ENCODE peak calls at places on chromosomes 13 and 19, in four cellular contexts. A is activated naive CD4-positive, alpha-beta T cell; B is CD8-positive, alpha-beta memory T cell; I is astrocyte of the spinal cord. M is an unnamed sample.

GRCh38 chr19:47752440-47753211 is 7.3 kb downstream of the NOP53 start:
- DNase-seq in B (no peak), A (no peak), I (no peak), M (no peak)

GRCh38 chr19:11659612-11660011 is 62.3 kb downstream of the ZNF627 start:
- DNase-seq in A (no peak), I (peak), B (no peak), M (no peak)

GRCh38 chr19:7515471-7516226 is at the start of gene ZNF358:
- DNase-seq in I (peak), B (no peak), A (no peak), M (no peak)

GRCh38 chr13:81017525-81018152 is 676.7 kb upstream of the SPRY2 start:
- DNase-seq in A (no peak), B (peak), I (peak), M (peak)

GRCh38 chr19:48551437-48552302 is at the start of gene SULT2B1:
- DNase-seq in B (no peak), A (no peak), I (no peak), M (no peak)

GRCh38 chr13:36158606-36159005 is 27.4 kb upstream of the DCLK1 start:
- DNase-seq in B (no peak), I (peak), A (no peak), M (peak)

GRCh38 chr13:114065926-114066774 is 66.3 kb downstream of the RASA3 start:
- DNase-seq in I (no peak), B (no peak), A (no peak), M (no peak)

GRCh38 chr13:75507027-75508001 is 25.3 kb upstream of the TBC1D4 start:
- DNase-seq in A (no peak), I (no peak), B (no peak), M (no peak)

GRCh38 chr13:31629085-31629785 is 110.1 kb upstream of the RXFP2 start:
- DNase-seq in I (peak), A (no peak), B (no peak), M (no peak)

GRCh38 chr13:113970810-113971470 is 2.9 kb downstream of the C13orf46 start:
- DNase-seq in I (peak), B (no peak), A (no peak), M (peak)

GRCh38 chr13:70043685-70044084 is 63.9 kb upstream of the ATXN8OS start:
- DNase-seq in A (no peak), B (no peak), I (peak), M (peak)

GRCh38 chr19:13925990-13926389 is 12.2 kb downstream of the PODNL1 start:
- DNase-seq in B (no peak), I (no peak), A (no peak), M (no peak)

GRCh38 chr13:27578121-27579030 is 42.0 kb downstream of the LNX2 start:
- DNase-seq in B (no peak), A (no peak), I (peak), M (no peak)

GRCh38 chr13:49733181-49733951 is 42.1 kb upstream of the EBPL start:
- DNase-seq in B (no peak), A (no peak), I (no peak), M (no peak)

M was measured in epithelial cell of proximal tubule.